ENCODE peak calls at places on chromosome 2, in five cellular contexts. One of them, this sample, is unnamed.
A peak's percentile ranks its signal among the peaks of the same experiment; 100 is the strongest.

GRCh38 chr2:190889175-190889943 is 8.7 kb downstream of the GLS start:
- DNase-seq in ovary: no peak
- DNase-seq in left ventricle myocardium inferior: no peak
- DNase-seq in SJSA1: no peak
- DNase-seq in fibroblast of lung: no peak
- DNase-seq in this sample: no peak

GRCh38 chr2:112021781-112022231 is 33.3 kb upstream of the TMEM87B start:
- DNase-seq in fibroblast of lung: peak; percentile 76
- DNase-seq in left ventricle myocardium inferior: no peak
- DNase-seq in ovary: no peak
- DNase-seq in SJSA1: no peak
- DNase-seq in this sample: no peak

GRCh38 chr2:233234264-233234663 is 17.2 kb upstream of the ATG16L1 start:
- DNase-seq in ovary: no peak
- DNase-seq in fibroblast of lung: no peak
- DNase-seq in left ventricle myocardium inferior: no peak
- DNase-seq in SJSA1: no peak
- DNase-seq in this sample: no peak

GRCh38 chr2:112791693-112792230 is 7.5 kb upstream of the IL1A start:
- DNase-seq in left ventricle myocardium inferior: no peak
- DNase-seq in SJSA1: no peak
- DNase-seq in fibroblast of lung: no peak
- DNase-seq in ovary: no peak
- DNase-seq in this sample: no peak

GRCh38 chr2:137255345-137255744 is 490.0 kb downstream of the THSD7B start:
- DNase-seq in left ventricle myocardium inferior: no peak
- DNase-seq in ovary: no peak
- DNase-seq in fibroblast of lung: no peak
- DNase-seq in SJSA1: no peak
- DNase-seq in this sample: no peak

GRCh38 chr2:159155315-159155714 is 131.2 kb downstream of the WDSUB1 start:
- DNase-seq in SJSA1: no peak
- DNase-seq in fibroblast of lung: no peak
- DNase-seq in ovary: no peak
- DNase-seq in left ventricle myocardium inferior: no peak
- DNase-seq in this sample: no peak

GRCh38 chr2:237474931-237475703 is 11.9 kb upstream of the MLPH start:
- DNase-seq in ovary: peak; percentile 93
- DNase-seq in left ventricle myocardium inferior: peak; percentile 88
- DNase-seq in SJSA1: peak; percentile 85
- DNase-seq in fibroblast of lung: peak; percentile 82
- DNase-seq in this sample: peak; percentile 67

GRCh38 chr2:160334028-160334729 is 134.1 kb upstream of the ITGB6 start:
- DNase-seq in SJSA1: no peak
- DNase-seq in left ventricle myocardium inferior: no peak
- DNase-seq in ovary: no peak
- DNase-seq in fibroblast of lung: peak; percentile 71
- DNase-seq in this sample: no peak

GRCh38 chr2:96837575-96837974 is 6.2 kb downstream of the ANKRD23 start:
- DNase-seq in fibroblast of lung: no peak
- DNase-seq in SJSA1: no peak
- DNase-seq in ovary: no peak
- DNase-seq in left ventricle myocardium inferior: no peak
- DNase-seq in this sample: no peak

GRCh38 chr2:32932825-32933755 is 13.7 kb upstream of the LTBP1 start:
- DNase-seq in SJSA1: no peak
- DNase-seq in left ventricle myocardium inferior: no peak
- DNase-seq in fibroblast of lung: no peak
- DNase-seq in ovary: no peak
- DNase-seq in this sample: no peak

GRCh38 chr2:33111002-33111446 is 164.3 kb downstream of the LTBP1 start:
- DNase-seq in fibroblast of lung: peak; percentile 73
- DNase-seq in SJSA1: no peak
- DNase-seq in ovary: peak; percentile 42
- DNase-seq in left ventricle myocardium inferior: no peak
- DNase-seq in this sample: no peak

GRCh38 chr2:241810304-241811208 is 1.6 kb downstream of the NEU4 start:
- DNase-seq in fibroblast of lung: no peak
- DNase-seq in ovary: no peak
- DNase-seq in SJSA1: no peak
- DNase-seq in left ventricle myocardium inferior: peak; percentile 74
- DNase-seq in this sample: peak; percentile 44

GRCh38 chr2:204575463-204575862 is 30.2 kb downstream of the PARD3B start:
- DNase-seq in SJSA1: no peak
- DNase-seq in ovary: no peak
- DNase-seq in fibroblast of lung: no peak
- DNase-seq in left ventricle myocardium inferior: no peak
- DNase-seq in this sample: no peak

GRCh38 chr2:121018136-121019057 is 266.6 kb downstream of the TFCP2L1 start:
- DNase-seq in ovary: peak; percentile 79
- DNase-seq in left ventricle myocardium inferior: peak; percentile 25
- DNase-seq in fibroblast of lung: peak; percentile 65
- DNase-seq in SJSA1: no peak
- DNase-seq in this sample: no peak

GRCh38 chr2:221156335-221156734 is 415.8 kb downstream of the EPHA4 start:
- DNase-seq in ovary: no peak
- DNase-seq in left ventricle myocardium inferior: no peak
- DNase-seq in SJSA1: no peak
- DNase-seq in fibroblast of lung: no peak
- DNase-seq in this sample: no peak

GRCh38 chr2:237827421-237827987 is 28.9 kb downstream of the RBM44 start:
- DNase-seq in fibroblast of lung: no peak
- DNase-seq in ovary: no peak
- DNase-seq in SJSA1: no peak
- DNase-seq in left ventricle myocardium inferior: no peak
- DNase-seq in this sample: no peak

GRCh38 chr2:30736461-30737325 is 70.6 kb downstream of the CAPN13 start:
- DNase-seq in ovary: no peak
- DNase-seq in fibroblast of lung: no peak
- DNase-seq in SJSA1: no peak
- DNase-seq in left ventricle myocardium inferior: no peak
- DNase-seq in this sample: no peak

GRCh38 chr2:240986787-240987411 is 11.5 kb upstream of the SNED1 start:
- DNase-seq in fibroblast of lung: peak; percentile 37
- DNase-seq in ovary: peak; percentile 18
- DNase-seq in left ventricle myocardium inferior: peak; percentile 64
- DNase-seq in SJSA1: peak; percentile 70
- DNase-seq in this sample: no peak

GRCh38 chr2:15638720-15639119 is 47.1 kb downstream of the DDX1 start:
- DNase-seq in SJSA1: no peak
- DNase-seq in ovary: no peak
- DNase-seq in left ventricle myocardium inferior: no peak
- DNase-seq in fibroblast of lung: peak; percentile 73
- DNase-seq in this sample: no peak

GRCh38 chr2:1039549-1039948 is 88.9 kb downstream of the SNTG2 start:
- DNase-seq in fibroblast of lung: no peak
- DNase-seq in SJSA1: no peak
- DNase-seq in left ventricle myocardium inferior: no peak
- DNase-seq in ovary: no peak
- DNase-seq in this sample: no peak

GRCh38 chr2:94767336-94767735 is 103.9 kb upstream of the TEKT4 start:
- DNase-seq in SJSA1: no peak
- DNase-seq in fibroblast of lung: no peak
- DNase-seq in ovary: no peak
- DNase-seq in left ventricle myocardium inferior: no peak
- DNase-seq in this sample: no peak
- H3K9me3 ChIP-seq in SJSA1: no peaks in the 10 kb centered on the region
- H3K9me3 ChIP-seq in fibroblast of lung: no peaks in the 10 kb centered on the region
- H3K9me3 ChIP-seq in ovary: no peaks in the 10 kb centered on the region
- H3K9me3 ChIP-seq in left ventricle myocardium inferior: no peaks in the 10 kb centered on the region
- H3K9me3 ChIP-seq in this sample: no peaks in the 10 kb centered on the region

DNA sequence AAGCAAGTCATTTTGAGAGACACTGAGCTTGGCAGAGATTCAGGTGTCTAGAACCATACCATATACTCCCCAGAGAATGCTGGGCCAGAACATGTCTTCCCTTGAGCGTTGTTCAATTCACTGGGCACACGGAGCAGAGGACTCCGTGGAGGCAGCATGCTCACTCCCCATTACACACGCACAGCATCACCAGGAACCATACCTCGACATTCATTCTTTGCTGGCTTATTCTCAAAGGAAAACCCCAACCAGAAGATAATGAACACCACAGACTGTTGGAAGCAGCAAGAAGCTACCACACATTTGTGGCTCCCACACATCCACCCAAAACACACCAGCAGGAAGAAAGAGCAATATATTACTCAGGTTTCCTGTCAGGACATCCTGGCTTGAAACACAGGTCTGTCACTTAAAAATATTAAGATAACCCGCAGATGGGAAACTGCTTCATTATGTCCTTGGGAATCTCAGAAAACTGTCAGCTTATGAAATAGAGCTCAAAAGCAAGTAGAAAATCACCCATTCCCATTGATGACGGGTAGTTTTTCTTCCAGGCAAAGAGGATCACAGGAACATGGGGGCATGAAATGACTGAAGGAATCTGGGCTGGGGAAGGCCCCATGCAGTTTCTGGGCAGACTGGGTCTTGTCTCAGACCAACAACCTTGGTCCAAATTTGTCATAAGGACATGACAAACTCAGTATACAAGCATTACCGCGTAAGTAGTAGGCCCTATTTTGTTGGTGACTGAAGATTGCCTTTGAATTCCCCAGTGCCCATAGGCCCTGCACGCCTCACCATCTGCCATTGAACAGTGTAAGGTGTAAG is 46.5 kb downstream of the PCBP1 start:
- DNase-seq in SJSA1: no peak
- DNase-seq in fibroblast of lung: peak; percentile 91
- DNase-seq in left ventricle myocardium inferior: no peak
- DNase-seq in ovary: no peak
- DNase-seq in this sample: peak; percentile 48
- H3K4me3 ChIP-seq in SJSA1: no peak overlapping the region
- H3K4me3 ChIP-seq in fibroblast of lung: no peak overlapping the region
- H3K4me3 ChIP-seq in left ventricle myocardium inferior: no peak overlapping the region
- H3K4me3 ChIP-seq in ovary: no peak overlapping the region
- H3K4me3 ChIP-seq in this sample: peak overlapping the region; percentile 57

GRCh38 chr2:44932564-44933392 is 8.7 kb upstream of the SIX3 start:
- DNase-seq in ovary: no peak
- DNase-seq in fibroblast of lung: no peak
- DNase-seq in SJSA1: no peak
- DNase-seq in left ventricle myocardium inferior: no peak
- DNase-seq in this sample: no peak
- H3K4me1 ChIP-seq in ovary: peaks cover 2% of the 10 kb centered on the region
- H3K4me1 ChIP-seq in fibroblast of lung: no peaks in the 10 kb centered on the region
- H3K4me1 ChIP-seq in SJSA1: peaks cover 9% of the 10 kb centered on the region
- H3K4me1 ChIP-seq in left ventricle myocardium inferior: peaks cover 60% of the 10 kb centered on the region
- H3K4me1 ChIP-seq in this sample: no peaks in the 10 kb centered on the region

GRCh38 chr2:88684519-88684918 is 7.0 kb upstream of the RPIA start:
- DNase-seq in SJSA1: no peak
- DNase-seq in left ventricle myocardium inferior: no peak
- DNase-seq in fibroblast of lung: no peak
- DNase-seq in ovary: no peak
- DNase-seq in this sample: no peak

GRCh38 chr2:88690591-88691338 is 708 bp upstream of the RPIA start:
- DNase-seq in SJSA1: no peak
- DNase-seq in left ventricle myocardium inferior: peak; percentile 25
- DNase-seq in fibroblast of lung: no peak
- DNase-seq in ovary: no peak
- DNase-seq in this sample: no peak

GRCh38 chr2:88683160-88684021 is 8.1 kb upstream of the RPIA start:
- DNase-seq in left ventricle myocardium inferior: no peak
- DNase-seq in SJSA1: no peak
- DNase-seq in fibroblast of lung: no peak
- DNase-seq in ovary: no peak
- DNase-seq in this sample: no peak

GRCh38 chr2:88687384-88687783 is 4.1 kb upstream of the RPIA start:
- DNase-seq in fibroblast of lung: no peak
- DNase-seq in left ventricle myocardium inferior: no peak
- DNase-seq in SJSA1: no peak
- DNase-seq in ovary: no peak
- DNase-seq in this sample: no peak

DNA sequence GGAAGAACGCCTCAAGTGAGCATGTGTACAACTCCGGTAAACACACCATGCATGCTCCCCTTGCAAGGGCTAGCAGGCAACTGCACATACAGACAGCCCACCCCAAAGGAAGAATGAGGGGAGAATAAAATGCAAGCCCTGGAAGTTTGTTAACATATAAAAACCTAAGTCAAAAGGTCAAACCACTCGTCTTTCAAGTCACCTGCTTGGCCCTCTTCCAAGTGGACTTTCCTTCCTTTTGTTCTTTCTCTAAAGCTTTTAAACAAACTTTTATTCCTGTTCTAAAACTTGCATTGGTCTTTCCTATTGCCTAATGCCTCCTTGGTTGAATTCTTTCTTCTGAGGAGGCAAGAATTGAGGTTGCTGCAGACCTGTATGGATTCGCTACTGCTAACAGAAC is 5.2 kb upstream of the RPIA start:
- DNase-seq in ovary: no peak
- DNase-seq in left ventricle myocardium inferior: no peak
- DNase-seq in fibroblast of lung: no peak
- DNase-seq in SJSA1: no peak
- DNase-seq in this sample: no peak
- H3K9me3 ChIP-seq in ovary: no peaks in the 10 kb centered on the region
- H3K9me3 ChIP-seq in left ventricle myocardium inferior: peaks cover 12% of the 10 kb centered on the region
- H3K9me3 ChIP-seq in fibroblast of lung: no peaks in the 10 kb centered on the region
- H3K9me3 ChIP-seq in SJSA1: no peaks in the 10 kb centered on the region
- H3K9me3 ChIP-seq in this sample: no peaks in the 10 kb centered on the region

GRCh38 chr2:127104166-127104660 is 2.7 kb downstream of the BIN1 start:
- DNase-seq in SJSA1: no peak
- DNase-seq in left ventricle myocardium inferior: no peak
- DNase-seq in fibroblast of lung: no peak
- DNase-seq in ovary: peak; percentile 23
- DNase-seq in this sample: no peak

GRCh38 chr2:127106457-127106997 is 427 bp downstream of the BIN1 start:
- DNase-seq in ovary: peak; percentile 63
- DNase-seq in left ventricle myocardium inferior: no peak
- DNase-seq in fibroblast of lung: peak; percentile 36
- DNase-seq in SJSA1: peak; percentile 61
- DNase-seq in this sample: no peak

GRCh38 chr2:127103243-127104165 is 3.5 kb downstream of the BIN1 start:
- DNase-seq in fibroblast of lung: no peak
- DNase-seq in left ventricle myocardium inferior: no peak
- DNase-seq in ovary: no peak
- DNase-seq in SJSA1: no peak
- DNase-seq in this sample: no peak

GRCh38 chr2:127105656-127106456 is 1.1 kb downstream of the BIN1 start:
- DNase-seq in left ventricle myocardium inferior: no peak
- DNase-seq in fibroblast of lung: peak; percentile 54
- DNase-seq in ovary: peak; percentile 69
- DNase-seq in SJSA1: peak; percentile 78
- DNase-seq in this sample: no peak

DNA sequence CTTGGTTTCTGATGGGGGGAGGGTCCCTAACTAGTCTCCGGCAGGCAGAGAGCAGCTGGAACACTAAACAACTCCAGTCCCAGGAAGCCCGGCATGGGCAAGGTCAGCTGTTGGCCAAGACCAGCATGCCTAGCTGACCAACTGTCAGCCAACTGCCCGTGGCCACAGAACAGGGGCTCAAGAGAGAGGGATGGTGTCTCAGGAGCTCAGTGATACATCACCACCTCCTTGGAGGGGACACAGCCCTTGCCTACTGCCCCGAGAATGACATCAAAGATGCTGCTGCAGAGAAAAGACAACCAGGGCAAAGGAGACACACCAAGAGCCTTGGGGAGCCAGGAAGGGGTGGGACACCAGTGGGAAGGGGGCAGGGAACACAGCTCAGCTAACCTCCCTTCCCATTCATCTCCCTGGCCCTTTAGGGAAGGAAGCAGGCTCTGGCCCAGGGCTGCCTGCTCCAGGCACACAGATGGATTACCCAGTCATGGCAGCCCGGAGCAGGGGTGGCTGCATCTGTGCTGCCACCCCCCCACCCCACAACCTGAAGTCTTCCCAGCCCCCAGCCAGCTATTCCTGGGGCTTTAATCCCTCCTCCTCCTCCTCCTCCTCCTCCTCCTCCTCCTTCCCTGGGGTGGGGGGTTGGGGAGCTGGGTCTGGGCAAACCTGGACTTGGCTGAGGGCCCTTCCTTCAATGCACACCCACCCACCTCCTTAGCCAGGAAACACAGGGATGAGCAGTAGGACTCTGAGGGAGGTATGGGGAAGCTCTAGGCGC is 1.9 kb downstream of the BIN1 start:
- DNase-seq in fibroblast of lung: no peak
- DNase-seq in SJSA1: no peak
- DNase-seq in left ventricle myocardium inferior: no peak
- DNase-seq in ovary: peak; percentile 41
- DNase-seq in this sample: no peak
- H3K4me3 ChIP-seq in fibroblast of lung: peak overlapping the region; percentile 82
- H3K4me3 ChIP-seq in SJSA1: peak overlapping the region; percentile 77
- H3K4me3 ChIP-seq in left ventricle myocardium inferior: peak overlapping the region; percentile 87
- H3K4me3 ChIP-seq in ovary: peak overlapping the region; percentile 51
- H3K4me3 ChIP-seq in this sample: no peak overlapping the region

This sample was measured in CD8-positive, alpha-beta memory T cell.